ENCODE peak calls at places on chromosomes 16 and 17, in six cellular contexts. B, J, R, K, D and O are unnamed samples.

GRCh38 chr17:21772321-21772720 is 80.0 kb downstream of the KCNJ18 start:
- DNase-seq in J (no peak), D (no peak), R (no peak), B (no peak), K (no peak), O (no peak)

GRCh38 chr16:17467923-17468540 is 2.7 kb downstream of the XYLT1 start:
- DNase-seq in R (no peak), D (peak; percentile 32), J (peak; percentile 72), K (no peak), B (peak; percentile 33), O (peak; percentile 70)

GRCh38 chr16:14014284-14014625 is 56.9 kb upstream of the MRTFB start:
- DNase-seq in J (no peak), D (no peak), K (no peak), R (no peak), B (no peak), O (no peak)

GRCh38 chr16:87723224-87723619 is 42.6 kb downstream of the KLHDC4 start:
- DNase-seq in K (no peak), J (no peak), D (peak; percentile 78), R (peak; percentile 58), B (no peak), O (no peak)

GRCh38 chr16:87724490-87725291 is 41.1 kb downstream of the KLHDC4 start:
- DNase-seq in J (no peak), K (no peak), B (no peak), R (peak; percentile 25), D (no peak), O (no peak)

GRCh38 chr16:78984324-78984723 is 616.2 kb downstream of the MAF start:
- DNase-seq in K (no peak), B (no peak), D (peak; percentile 9), J (no peak), R (no peak), O (no peak)

GRCh38 chr16:87210949-87211348 is 106.2 kb downstream of the C16orf95 start:
- DNase-seq in D (no peak), B (no peak), K (no peak), R (no peak), J (no peak), O (no peak)

GRCh38 chr17:80778716-80779115 is 212.9 kb upstream of the CHMP6 start:
- DNase-seq in K (no peak), J (no peak), B (no peak), R (no peak), D (no peak), O (no peak)

GRCh38 chr17:38815576-38816193 is 9.4 kb downstream of the CWC25 start:
- DNase-seq in R (no peak), J (no peak), K (no peak), D (no peak), B (no peak), O (no peak)

GRCh38 chr16:29926675-29927522 is 873 bp upstream of the KCTD13 start:
- DNase-seq in J (peak; percentile 49), K (no peak), R (no peak), D (peak; percentile 37), B (peak; percentile 35), O (no peak)

GRCh38 chr17:4035081-4035680 is 70.9 kb upstream of the ATP2A3 start:
- DNase-seq in K (no peak), B (no peak), D (no peak), J (no peak), R (no peak), O (no peak)

GRCh38 chr16:29023279-29024278 is 38.7 kb downstream of the LAT start:
- DNase-seq in J (no peak), K (no peak), B (no peak), D (no peak), R (no peak), O (no peak)

GRCh38 chr17:44503080-44503842 is at the start of gene GPATCH8:
- DNase-seq in K (peak; percentile 88), J (peak; percentile 97), B (peak; percentile 97), D (peak; percentile 97), R (peak; percentile 91), O (peak; percentile 92)

GRCh38 chr17:44496815-44497214 is 6.4 kb downstream of the GPATCH8 start:
- DNase-seq in D (no peak), K (no peak), B (no peak), J (no peak), R (no peak), O (no peak)

GRCh38 chr17:44501866-44502265 is 1.3 kb downstream of the GPATCH8 start:
- DNase-seq in R (no peak), K (no peak), J (no peak), B (no peak), D (peak; percentile 39), O (no peak)

GRCh38 chr17:44502598-44503079 is 567 bp downstream of the GPATCH8 start:
- DNase-seq in K (no peak), R (no peak), D (peak; percentile 21), J (no peak), B (no peak), O (no peak)

GRCh38 chr17:44499722-44500121 is 3.5 kb downstream of the GPATCH8 start:
- DNase-seq in R (no peak), J (no peak), K (no peak), D (no peak), B (no peak), O (no peak)
- H3K4me3 ChIP-seq in R (peak overlapping the region; percentile 39), J (no peak overlapping the region), K (no peak overlapping the region), D (no peak overlapping the region), B (peak overlapping the region; percentile 28), O (no peak overlapping the region)

GRCh38 chr17:35809855-35810461 is 674 bp downstream of the TAF15 start:
- DNase-seq in B (no peak), J (no peak), K (no peak), R (no peak), D (no peak), O (no peak)
- TF ChIP-seq ZNF274 in B (no peak), J (no peak), K (no peak), R (no peak), D (no peak), O (no peak)

DNA sequence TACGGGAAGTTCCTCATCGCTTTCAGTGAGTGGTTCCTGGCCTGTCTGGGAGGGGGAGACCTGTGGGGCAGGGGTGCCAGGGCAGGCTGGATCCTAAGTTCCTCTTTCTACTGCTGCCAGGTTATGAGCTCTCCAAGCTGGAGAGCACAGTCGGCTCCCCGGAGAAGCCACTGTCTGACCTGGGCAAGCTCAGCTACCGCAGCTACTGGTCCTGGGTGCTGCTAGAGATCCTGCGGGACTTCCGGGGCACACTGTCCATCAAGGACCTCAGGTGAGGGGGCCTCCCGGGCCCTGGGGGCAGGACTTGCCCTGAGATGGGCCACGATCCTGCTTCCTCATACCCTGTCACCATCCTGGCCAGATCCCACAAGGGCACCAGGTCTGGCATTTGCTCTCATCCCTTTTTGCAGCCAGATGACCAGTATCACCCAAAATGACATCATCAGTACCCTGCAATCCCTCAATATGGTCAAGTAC is 5.2 kb downstream of the PRSS8 start:
- DNase-seq in J (no peak), R (no peak), K (no peak), B (no peak), D (no peak), O (no peak)
- TF ChIP-seq YY1 in J (no peak), R (no peak), K (no peak), B (no peak), D (no peak), O (no peak)

DNA sequence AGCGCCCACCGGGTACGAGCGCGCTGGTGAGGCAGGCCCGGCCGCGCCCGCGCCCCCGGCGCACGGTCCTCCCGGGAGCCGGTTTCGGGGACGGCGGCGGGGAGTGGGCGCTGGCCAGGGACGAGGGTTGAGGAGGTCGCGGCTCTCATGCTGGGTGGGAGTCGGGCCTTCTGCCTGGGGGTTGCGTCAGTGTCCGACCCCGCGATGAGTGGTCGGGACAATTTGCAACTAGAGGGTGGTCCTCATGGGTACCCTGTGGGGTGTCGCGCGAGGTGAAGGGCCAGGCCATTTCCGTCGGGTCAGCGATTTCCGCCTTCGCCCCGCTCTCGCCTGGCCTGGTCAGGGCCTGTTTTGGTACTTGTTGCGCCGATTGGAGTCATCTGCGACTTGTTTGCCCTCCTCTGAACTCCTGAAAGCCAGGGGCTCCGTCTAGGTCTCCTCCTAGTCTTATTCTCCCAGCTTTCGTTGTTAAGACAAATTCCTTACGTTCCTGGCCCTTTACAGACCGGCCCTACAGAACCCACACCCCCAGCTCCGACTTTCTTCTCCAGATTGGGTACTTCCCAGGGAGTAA is 14.9 kb downstream of the NAA60 start:
- DNase-seq in R (no peak), K (no peak), J (peak; percentile 58), D (peak; percentile 53), B (no peak), O (no peak)
- H3K4me3 ChIP-seq in R (peak overlapping the region; percentile 77), K (peak overlapping the region; percentile 93), J (peak overlapping the region; percentile 89), D (peak overlapping the region; percentile 81), B (peak overlapping the region; percentile 74), O (peak overlapping the region; percentile 91)

GRCh38 chr17:26775219-26775822 is 518.6 kb upstream of the WSB1 start:
- DNase-seq in K (no peak), J (no peak), D (no peak), R (no peak), B (no peak), O (no peak)

GRCh38 chr17:26774291-26775218 is 519.4 kb upstream of the WSB1 start:
- DNase-seq in K (no peak), B (no peak), R (no peak), D (no peak), J (no peak), O (no peak)

GRCh38 chr17:26773189-26774188 is 520.4 kb upstream of the WSB1 start:
- DNase-seq in J (no peak), R (no peak), D (no peak), K (no peak), B (no peak), O (no peak)
- TF ChIP-seq ZNF274 in J (no peak), R (no peak), D (no peak), K (no peak), B (no peak), O (no peak)

GRCh38 chr17:76917829-76918228 is 49.6 kb downstream of the MGAT5B start:
- DNase-seq in B (no peak), K (no peak), R (no peak), J (no peak), D (no peak), O (no peak)

GRCh38 chr17:76920364-76921139 is 52.3 kb downstream of the MGAT5B start:
- DNase-seq in J (no peak), B (no peak), K (no peak), R (no peak), D (no peak), O (no peak)

GRCh38 chr17:76921340-76922036 is 53.3 kb downstream of the MGAT5B start:
- DNase-seq in D (no peak), R (no peak), B (no peak), K (no peak), J (no peak), O (no peak)

GRCh38 chr17:76915840-76916510 is 47.8 kb downstream of the MGAT5B start:
- DNase-seq in K (no peak), R (no peak), B (no peak), D (no peak), J (no peak), O (no peak)

GRCh38 chr17:76918811-76919210 is 50.6 kb downstream of the MGAT5B start:
- DNase-seq in B (no peak), J (no peak), R (no peak), K (no peak), D (no peak), O (no peak)
- TF ChIP-seq YY1 in B (no peak), J (no peak), R (no peak), K (no peak), D (no peak), O (no peak)